ENCODE peak calls at places on chromosomes 7 and 10, in four cellular contexts. One of them, this sample, is unnamed.

GRCh38 chr10:3091346-3091787 is 24.0 kb downstream of the PFKP start:
- DNase-seq in transverse colon: no peak
- DNase-seq in CMK: no peak
- DNase-seq in hypothalamus: no peak
- DNase-seq in this sample: peak

GRCh38 chr7:111883241-111883640 is 320.9 kb upstream of the IMMP2L start:
- DNase-seq in transverse colon: no peak
- DNase-seq in CMK: no peak
- DNase-seq in hypothalamus: no peak
- DNase-seq in this sample: no peak

GRCh38 chr10:124732931-124733536 is 11.1 kb downstream of the FAM53B start:
- DNase-seq in transverse colon: peak
- DNase-seq in CMK: no peak
- DNase-seq in hypothalamus: no peak
- DNase-seq in this sample: no peak

GRCh38 chr7:3710531-3710930 is 409.5 kb downstream of the SDK1 start:
- DNase-seq in transverse colon: no peak
- DNase-seq in CMK: no peak
- DNase-seq in hypothalamus: no peak
- DNase-seq in this sample: peak

GRCh38 chr10:125159932-125160855 is at the start of gene CTBP2:
- DNase-seq in transverse colon: peak
- DNase-seq in CMK: no peak
- DNase-seq in hypothalamus: no peak
- DNase-seq in this sample: peak

GRCh38 chr7:142376356-142376997 is 118.6 kb upstream of the PRSS58 start:
- DNase-seq in transverse colon: no peak
- DNase-seq in CMK: no peak
- DNase-seq in hypothalamus: no peak
- DNase-seq in this sample: no peak

GRCh38 chr7:6578114-6579084 is 1.1 kb downstream of the ZDHHC4 start:
- DNase-seq in transverse colon: no peak
- DNase-seq in CMK: peak
- DNase-seq in hypothalamus: no peak
- DNase-seq in this sample: no peak

GRCh38 chr7:98834949-98835348 is 34.9 kb downstream of the TMEM130 start:
- DNase-seq in transverse colon: no peak
- DNase-seq in CMK: no peak
- DNase-seq in hypothalamus: no peak
- DNase-seq in this sample: no peak

GRCh38 chr7:55533050-55533728 is 39.1 kb downstream of the VOPP1 start:
- DNase-seq in transverse colon: peak
- DNase-seq in CMK: peak
- DNase-seq in hypothalamus: no peak
- DNase-seq in this sample: peak

GRCh38 chr7:8220376-8221106 is 41.4 kb downstream of the ICA1 start:
- DNase-seq in transverse colon: no peak
- DNase-seq in CMK: no peak
- DNase-seq in hypothalamus: no peak
- DNase-seq in this sample: no peak

GRCh38 chr10:85532821-85533220 is 833.8 kb downstream of the GRID1 start:
- DNase-seq in transverse colon: no peak
- DNase-seq in CMK: no peak
- DNase-seq in hypothalamus: no peak
- DNase-seq in this sample: no peak

GRCh38 chr10:50805981-50806622 is 66.4 kb downstream of the ASAH2B start:
- DNase-seq in transverse colon: no peak
- DNase-seq in CMK: no peak
- DNase-seq in hypothalamus: no peak
- DNase-seq in this sample: no peak

GRCh38 chr10:14667748-14668147 is 106.9 kb downstream of the FAM107B start:
- DNase-seq in transverse colon: no peak
- DNase-seq in CMK: no peak
- DNase-seq in hypothalamus: no peak
- DNase-seq in this sample: no peak

GRCh38 chr7:69764071-69764470 is 165.8 kb downstream of the AUTS2 start:
- DNase-seq in transverse colon: no peak
- DNase-seq in CMK: no peak
- DNase-seq in hypothalamus: no peak
- DNase-seq in this sample: no peak

GRCh38 chr7:108875139-108875538 is 305.5 kb downstream of the DNAJB9 start:
- DNase-seq in transverse colon: no peak
- DNase-seq in CMK: no peak
- DNase-seq in hypothalamus: no peak
- DNase-seq in this sample: no peak

GRCh38 chr7:44639701-44640321 is 33.4 kb downstream of the OGDH start:
- DNase-seq in transverse colon: no peak
- DNase-seq in CMK: no peak
- DNase-seq in hypothalamus: peak
- DNase-seq in this sample: peak

This sample was measured in small intestine.